ENCODE peak calls at places on chromosomes 5 and 9, in ten cellular contexts. B is HCEC 1CT; V is Right ventricle myocardium superior; P is heart right ventricle; U is right cardiac atrium; N is activated CD4-positive, alpha-beta T cell treated with anti-CD3 and anti-CD28 coated beads for 4 hours; R is NCI-H748 treated with DMSO at 0.1 percent for 48 hours; G is mesendoderm; K is heart left ventricle; Q is stimulated activated CD4-positive, alpha-beta T cell treated with anti-CD3 and anti-CD28 coated beads, Interleukin-2, amount 100 ng/mL, for 48 hours. J is an unnamed sample.

GRCh38 chr9:90420211-90420610 is 222.4 kb downstream of the DIRAS2 start:
- DNase-seq in G (no peak), B (no peak), Q (no peak), U (no peak), K (no peak), N (no peak), V (no peak), P (no peak), R (no peak), J (no peak)

GRCh38 chr9:13141629-13142028 is 137.9 kb downstream of the MPDZ start:
- DNase-seq in P (no peak), R (peak; percentile 79), U (no peak), K (no peak), V (no peak), N (no peak), B (no peak), G (no peak), Q (no peak), J (no peak)

GRCh38 chr5:103228056-103228455 is 30.5 kb upstream of the MACIR start:
- DNase-seq in Q (no peak), R (no peak), V (no peak), U (no peak), P (no peak), K (no peak), G (no peak), N (no peak), B (no peak), J (no peak)

GRCh38 chr9:138003485-138004190 is 126.1 kb downstream of the CACNA1B start:
- DNase-seq in P (no peak), Q (no peak), V (peak; percentile 14), K (no peak), B (no peak), R (no peak), N (no peak), U (no peak), G (no peak), J (no peak)

GRCh38 chr5:55160493-55161209 is 680 bp downstream of the GPX8 start:
- DNase-seq in Q (no peak), B (peak; percentile 96), U (peak; percentile 57), V (no peak), R (no peak), P (no peak), K (peak; percentile 63), G (peak; percentile 88), N (no peak), J (no peak)

GRCh38 chr5:139182528-139183296 is 15.5 kb downstream of the SIL1 start:
- DNase-seq in N (no peak), U (no peak), Q (no peak), R (no peak), B (no peak), K (no peak), G (no peak), V (no peak), P (no peak), J (no peak)

GRCh38 chr5:110338336-110339083 is 388.0 kb downstream of the TMEM232 start:
- DNase-seq in B (no peak), K (no peak), Q (no peak), U (no peak), G (peak; percentile 33), P (no peak), R (no peak), V (no peak), N (no peak), J (no peak)

GRCh38 chr9:127730799-127731410 is 4.2 kb downstream of the TOR2A start:
- DNase-seq in V (no peak), Q (no peak), R (no peak), B (no peak), K (no peak), N (no peak), P (no peak), U (peak; percentile 36), G (no peak), J (no peak)

GRCh38 chr9:126565336-126566128 is 48.2 kb upstream of the LMX1B start:
- DNase-seq in R (no peak), N (no peak), B (no peak), G (no peak), P (no peak), U (no peak), V (no peak), Q (no peak), K (no peak), J (no peak)

GRCh38 chr5:172403191-172403794 is 51.0 kb downstream of the SH3PXD2B start:
- DNase-seq in G (no peak), U (peak; percentile 92), P (peak; percentile 69), R (no peak), Q (no peak), K (peak; percentile 84), N (no peak), B (no peak), V (peak; percentile 87), J (no peak)

GRCh38 chr5:82881571-82882200 is 195.5 kb downstream of the TMEM167A start:
- DNase-seq in P (no peak), K (no peak), B (no peak), R (no peak), U (no peak), Q (no peak), N (no peak), V (no peak), G (no peak), J (no peak)

GRCh38 chr9:124242331-124243194 is 15.2 kb upstream of the NEK6 start:
- DNase-seq in K (peak; percentile 43), Q (no peak), V (peak; percentile 52), N (no peak), B (no peak), R (no peak), G (peak; percentile 57), U (peak; percentile 67), P (no peak), J (no peak)

GRCh38 chr9:28810375-28811075 is 1237.2 kb upstream of the C9orf72 start:
- DNase-seq in B (no peak), R (no peak), N (no peak), K (no peak), P (no peak), Q (no peak), V (no peak), U (no peak), G (peak; percentile 25), J (no peak)

GRCh38 chr5:127088226-127088625 is 14.9 kb upstream of the C5orf63 start:
- DNase-seq in N (no peak), P (no peak), V (no peak), Q (no peak), K (no peak), B (peak; percentile 98), R (no peak), G (no peak), U (no peak), J (no peak)

GRCh38 chr9:117555964-117556629 is 141.2 kb upstream of the ASTN2 start:
- DNase-seq in P (peak; percentile 17), G (peak; percentile 85), N (no peak), B (no peak), U (peak; percentile 47), K (no peak), V (peak; percentile 42), Q (peak; percentile 9), R (peak; percentile 48), J (no peak)

GRCh38 chr5:64201986-64202385 is 36.3 kb downstream of the RNF180 start:
- DNase-seq in B (no peak), G (no peak), Q (no peak), U (no peak), P (no peak), R (no peak), V (no peak), N (no peak), K (no peak), J (no peak)

GRCh38 chr9:136651859-136652258 is 10.9 kb upstream of the EGFL7 start:
- DNase-seq in V (no peak), Q (no peak), U (peak; percentile 19), G (no peak), P (no peak), B (no peak), R (no peak), N (no peak), K (no peak), J (no peak)

GRCh38 chr5:6504677-6505414 is 56.2 kb downstream of the UBE2QL1 start:
- DNase-seq in N (no peak), G (no peak), V (no peak), U (no peak), R (peak; percentile 95), P (no peak), Q (no peak), K (no peak), B (peak; percentile 32), J (peak; percentile 54)

GRCh38 chr9:32430720-32431119 is 46.3 kb downstream of the ACO1 start:
- DNase-seq in R (no peak), Q (no peak), P (no peak), U (no peak), G (no peak), V (no peak), B (peak; percentile 77), N (no peak), K (no peak), J (no peak)

GRCh38 chr5:139394123-139394653 is 716 bp downstream of the PROB1 start:
- DNase-seq in K (peak; percentile 82), R (no peak), N (peak; percentile 56), B (no peak), G (peak; percentile 74), U (peak; percentile 82), P (peak; percentile 75), V (peak; percentile 65), Q (peak; percentile 65), J (no peak)

GRCh38 chr5:93257616-93258015 is 323.4 kb downstream of the NR2F1-AS1 start:
- DNase-seq in R (no peak), U (no peak), G (no peak), N (no peak), P (no peak), V (no peak), Q (no peak), K (no peak), B (peak; percentile 59), J (no peak)

GRCh38 chr5:67808340-67808739 is 407.2 kb upstream of the PIK3R1 start:
- DNase-seq in G (no peak), N (no peak), U (no peak), B (no peak), R (no peak), P (no peak), Q (no peak), K (peak; percentile 46), V (no peak), J (no peak)

GRCh38 chr5:14628346-14628745 is 36.2 kb upstream of the OTULIN start:
- DNase-seq in B (peak; percentile 52), Q (peak; percentile 45), G (peak; percentile 53), R (no peak), N (peak; percentile 22), K (peak; percentile 36), U (no peak), V (no peak), P (no peak), J (no peak)

GRCh38 chr5:115366223-115366622 is 69.8 kb upstream of the CCDC112 start:
- DNase-seq in K (peak; percentile 37), B (peak; percentile 92), U (no peak), G (peak; percentile 96), N (no peak), Q (no peak), P (no peak), R (no peak), V (no peak), J (no peak)

GRCh38 chr9:131096490-131097258 is at the start of gene AIF1L:
- DNase-seq in G (peak; percentile 93), U (peak; percentile 73), V (no peak), N (peak; percentile 45), P (peak; percentile 38), Q (no peak), B (no peak), R (peak; percentile 37), K (no peak), J (peak; percentile 58)

GRCh38 chr5:1180841-1181271 is 20.5 kb upstream of the SLC6A19 start:
- DNase-seq in G (no peak), P (no peak), B (no peak), R (no peak), Q (no peak), V (peak; percentile 36), N (no peak), K (peak; percentile 22), U (peak; percentile 51), J (no peak)

GRCh38 chr5:151686673-151687378 is at the start of gene SPARC:
- DNase-seq in Q (no peak), G (peak; percentile 97), B (peak; percentile 96), R (no peak), N (peak; percentile 2), U (peak; percentile 92), P (peak; percentile 75), K (peak; percentile 87), V (peak; percentile 89), J (no peak)

GRCh38 chr5:106860398-106861044 is 810.2 kb downstream of the EFNA5 start:
- DNase-seq in K (no peak), Q (no peak), B (no peak), G (no peak), V (no peak), U (no peak), R (no peak), N (no peak), P (no peak), J (no peak)